ENCODE peak calls at places on chromosomes 6 and 20, in six cellular contexts. P is G401; D is NCI-H460; Z is ureter; B is stimulated activated CD8-positive, alpha-beta memory T cell treated with anti-CD3 and anti-CD28 coated beads, Interleukin-2, amount 100 ng/mL, for 48 hours; O is Karpas-422. E is an unnamed sample.

GRCh38 chr6:104896914-104897313 is 37.2 kb upstream of the HACE1 start:
- DNase-seq in O (peak), D (no peak), Z (no peak), B (no peak), P (no peak), E (no peak)

GRCh38 chr6:117916483-117916882 is 9.4 kb downstream of the SLC35F1 start:
- DNase-seq in Z (no peak), B (no peak), D (no peak), O (no peak), P (no peak), E (no peak)

GRCh38 chr6:72699142-72699541 is 77.3 kb downstream of the KCNQ5 start:
- DNase-seq in P (no peak), Z (no peak), B (no peak), O (no peak), D (no peak), E (no peak)

GRCh38 chr20:60107621-60108020 is 149.4 kb downstream of the CDH26 start:
- DNase-seq in P (no peak), D (no peak), Z (no peak), B (no peak), O (no peak), E (no peak)

GRCh38 chr20:46215913-46216707 is 92.2 kb downstream of the CDH22 start:
- DNase-seq in P (peak), Z (no peak), D (no peak), O (no peak), B (no peak), E (peak)

GRCh38 chr20:39986231-39986904 is 702.7 kb downstream of the MAFB start:
- DNase-seq in Z (peak), P (no peak), D (peak), O (no peak), B (no peak), E (peak)

GRCh38 chr6:164859791-164860190 is 449.6 kb downstream of the C6orf118 start:
- DNase-seq in B (no peak), D (no peak), Z (no peak), O (no peak), P (no peak), E (no peak)

GRCh38 chr6:90048191-90048969 is 154.1 kb downstream of the GJA10 start:
- DNase-seq in P (no peak), O (no peak), Z (no peak), D (no peak), B (no peak), E (no peak)

GRCh38 chr6:168513766-168514165 is 72.8 kb downstream of the SMOC2 start:
- DNase-seq in P (no peak), O (no peak), B (no peak), D (no peak), Z (no peak), E (no peak)

GRCh38 chr6:66948106-66948505 is 1241.1 kb upstream of the EYS start:
- DNase-seq in B (no peak), P (no peak), O (no peak), D (no peak), Z (no peak), E (peak)

E was measured in cardiac muscle cell.